ENCODE peak calls at places on chromosomes 4 and X, in seven cellular contexts. M is ascending aorta, H is lower lobe of right lung, P is colonic mucosa, E is HepG2, G is OCI-LY7, A is transverse colon. N is an unnamed sample. For H3K36me3 and H3K4me1, the result is how much of the 10 kb centered on the place peaks cover.

GRCh38 chr4:7073526-7074390 is 5.9 kb upstream of the GRPEL1 start:
- DNase-seq in E (peak), A (no peak), H (no peak), G (peak), M (no peak), P (peak), N (peak)

GRCh38 chr4:66160606-66161005 is 490.3 kb upstream of the EPHA5 start:
- DNase-seq in H (no peak), P (no peak), E (no peak), M (no peak), A (no peak), G (no peak), N (no peak)

GRCh38 chr4:61934201-61934600 is 734.1 kb downstream of the ADGRL3 start:
- DNase-seq in H (no peak), A (no peak), E (no peak), G (no peak), M (no peak), P (no peak), N (no peak)

GRCh38 chr4:76377922-76378321 is 43.0 kb downstream of the CCDC158 start:
- DNase-seq in E (peak), M (no peak), H (peak), P (peak), A (peak), G (peak), N (peak)

GRCh38 chr4:43564601-43565000 is 672.1 kb downstream of the GRXCR1 start:
- DNase-seq in H (no peak), G (no peak), P (no peak), A (no peak), M (no peak), E (no peak), N (no peak)

GRCh38 chr4:99863-100262 is 24.4 kb upstream of the ZNF718 start:
- DNase-seq in E (no peak), G (no peak), A (no peak), H (no peak), P (no peak), M (no peak), N (no peak)

GRCh38 chr4:113112341-113112978 is 63.0 kb downstream of the ANK2 start:
- DNase-seq in H (no peak), E (no peak), P (no peak), G (no peak), M (no peak), A (no peak), N (no peak)

GRCh38 chr4:132227349-132228165 is 921.5 kb upstream of the PCDH10 start:
- DNase-seq in M (no peak), G (no peak), P (peak), H (no peak), A (no peak), E (peak), N (no peak)

GRCh38 chr4:134777626-134778025 is 576.0 kb upstream of the PABPC4L start:
- DNase-seq in A (no peak), P (no peak), E (no peak), H (no peak), G (no peak), M (no peak), N (no peak)

GRCh38 chrX:40158036-40158706 is 60.4 kb upstream of the BCOR start:
- DNase-seq in A (no peak), G (peak), H (peak), P (no peak), M (no peak), E (no peak), N (peak)

GRCh38 chrX:30181353-30181752 is 34.0 kb upstream of the MAGEB2 start:
- DNase-seq in A (no peak), H (no peak), E (no peak), M (no peak), P (no peak), G (no peak), N (no peak)

DNA sequence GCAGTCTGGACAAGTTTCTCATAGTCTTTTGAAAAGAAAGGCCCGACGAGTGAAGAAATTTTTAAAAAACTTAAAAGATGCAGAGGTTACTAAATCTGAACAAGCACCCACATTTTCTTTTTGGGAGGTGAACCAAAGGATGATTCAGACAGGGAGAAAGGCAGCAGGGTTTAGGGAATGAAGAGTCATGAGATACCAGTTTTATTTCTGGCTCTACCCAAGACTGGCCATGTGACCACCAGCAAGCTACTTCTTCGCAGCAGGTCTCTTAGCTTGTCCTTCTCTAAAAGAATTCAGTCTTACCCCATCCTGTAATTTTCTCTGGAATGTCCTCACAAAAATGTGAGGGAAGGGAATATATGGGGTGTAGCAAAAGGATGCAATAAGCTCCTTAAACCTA is 37.6 kb downstream of the AMOT start:
- DNase-seq in A (no peak), E (no peak), H (no peak), M (no peak), G (no peak), P (no peak), N (no peak)
- H3K36me3 ChIP-seq in A (under half), E (under half), H (under half), M (under half), G (under half), P (under half), N (under half)

GRCh38 chrX:50586980-50587379 is 116.4 kb upstream of the DGKK start:
- DNase-seq in G (no peak), P (no peak), A (no peak), H (no peak), M (no peak), E (no peak), N (no peak)

GRCh38 chrX:50581405-50581804 is 110.8 kb upstream of the DGKK start:
- DNase-seq in G (no peak), P (no peak), M (no peak), A (no peak), H (no peak), E (no peak), N (no peak)

GRCh38 chrX:50586407-50586806 is 115.8 kb upstream of the DGKK start:
- DNase-seq in A (no peak), H (no peak), G (no peak), M (no peak), E (no peak), P (no peak), N (no peak)
- H3K4me1 ChIP-seq in A (under half), H (under half), G (under half), M (under half), E (under half), P (under half), N (under half)

DNA sequence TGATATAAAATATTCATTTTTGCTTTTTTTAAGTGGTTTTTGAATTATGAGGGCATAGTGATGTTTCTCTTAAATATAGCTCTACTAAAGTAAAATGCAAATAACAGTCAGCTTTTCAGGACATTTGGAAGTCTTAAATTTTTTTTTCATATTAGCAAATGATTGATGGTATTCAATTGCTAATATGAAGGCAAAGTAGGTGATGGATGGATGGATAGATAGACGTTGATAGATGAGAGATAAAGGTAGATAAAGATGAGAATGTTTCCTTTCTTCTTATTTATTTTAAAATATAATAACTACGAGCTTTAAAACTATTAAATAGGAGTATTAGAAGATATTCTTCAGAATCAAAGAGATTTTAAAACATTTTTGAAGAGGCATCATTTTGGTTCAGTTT is 83.7 kb downstream of the FBXO8 start:
- DNase-seq in H (no peak), E (no peak), M (no peak), G (no peak), P (no peak), A (no peak), N (no peak)
- H3K36me3 ChIP-seq in H (under half), E (under half), M (under half), G (under half), P (under half), A (under half), N (under half)

DNA sequence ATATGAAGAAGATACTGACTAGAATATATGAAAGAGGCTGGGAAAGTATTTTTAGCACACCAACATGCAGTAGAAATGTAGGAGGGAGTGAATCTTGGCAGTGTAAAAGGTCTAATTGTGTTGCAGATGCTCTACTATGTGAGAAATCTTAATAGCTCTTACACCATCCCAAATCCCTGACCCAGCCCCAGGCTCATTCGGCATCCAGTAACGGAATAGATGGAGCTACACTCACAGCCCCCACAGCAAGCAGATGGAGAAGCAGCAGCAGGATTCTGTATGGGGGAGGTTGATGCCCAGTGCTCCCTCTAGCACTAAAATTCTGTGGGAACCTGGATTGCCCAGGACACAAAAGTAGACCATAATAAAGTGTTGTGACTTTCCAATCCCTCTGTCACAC is 153.2 kb upstream of the PRDX4 start:
- DNase-seq in A (no peak), G (no peak), M (no peak), P (no peak), E (no peak), H (no peak), N (no peak)
- H3K4me1 ChIP-seq in A (under half), G (under half), M (under half), P (under half), E (under half), H (under half), N (under half)

DNA sequence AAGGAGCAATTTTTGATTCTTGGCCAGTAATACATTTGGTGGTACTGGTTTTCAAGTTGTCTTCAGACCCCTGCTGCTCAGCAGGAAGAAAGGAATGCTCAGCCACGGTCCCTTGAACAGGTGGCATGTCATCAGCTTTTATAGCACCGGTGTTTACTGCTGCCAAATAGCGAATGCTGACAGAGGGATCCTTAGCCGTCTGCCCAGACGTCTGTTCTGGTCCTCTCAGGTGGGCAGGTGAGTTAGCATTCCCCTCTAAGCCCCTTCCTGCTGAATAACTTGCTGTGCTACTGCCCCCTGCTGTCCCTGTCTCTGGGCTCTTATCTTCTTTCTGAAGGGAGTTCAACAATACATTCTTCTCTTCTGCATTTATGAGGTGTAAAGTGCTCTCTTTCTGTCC is 28.4 kb downstream of the BOD1L1 start:
- DNase-seq in E (no peak), A (no peak), P (no peak), H (no peak), M (no peak), G (peak), N (no peak)
- H3K36me3 ChIP-seq in E (under half), A (under half), P (under half), H (half or more), M (half or more), G (half or more), N (under half)